ENCODE peak calls at places on chromosomes 5 and 9, in seven cellular contexts. Q is tibial nerve, M is right cardiac atrium, R is colonic mucosa, K is transverse colon, Y is sigmoid colon, G is adipocyte. T is an unnamed sample. For H3K4me1 and H3K9me3, the result is how much of the 10 kb centered on the place peaks cover.

GRCh38 chr5:980001-980588 is 28.5 kb upstream of the NKD2 start:
- DNase-seq in Q (no peak), R (no peak), M (no peak), K (no peak), Y (peak), G (no peak), T (peak)

GRCh38 chr9:133992780-133993634 is 883 bp upstream of the VAV2 start:
- DNase-seq in Y (peak), G (peak), Q (peak), R (peak), M (peak), K (peak), T (peak)

GRCh38 chr5:147190236-147190815 is 44.5 kb upstream of the STK32A start:
- DNase-seq in Y (no peak), G (no peak), R (no peak), K (no peak), Q (no peak), M (no peak), T (no peak)

GRCh38 chr9:132334364-132334763 is 20.4 kb downstream of the SETX start:
- DNase-seq in R (no peak), K (no peak), M (no peak), Q (no peak), G (no peak), Y (no peak), T (no peak)

GRCh38 chr5:139575751-139576150 is 14.6 kb downstream of the UBE2D2 start:
- DNase-seq in K (no peak), R (no peak), M (no peak), Y (no peak), G (no peak), Q (no peak), T (no peak)

GRCh38 chr5:43592363-43592762 is 10.6 kb upstream of the NNT start:
- DNase-seq in Y (no peak), K (no peak), M (no peak), R (no peak), G (no peak), Q (no peak), T (no peak)

GRCh38 chr5:172835246-172836030 is 1.4 kb downstream of the ERGIC1 start:
- DNase-seq in M (no peak), Q (no peak), K (no peak), Y (no peak), G (no peak), R (no peak), T (no peak)

GRCh38 chr5:176675676-176676360 is 28.5 kb downstream of the TSPAN17 start:
- DNase-seq in G (peak), Q (no peak), R (no peak), K (no peak), Y (no peak), M (no peak), T (peak)

GRCh38 chr9:9764821-9765220 is 848.0 kb downstream of the PTPRD start:
- DNase-seq in R (no peak), Q (no peak), Y (no peak), K (no peak), M (no peak), G (no peak), T (no peak)

GRCh38 chr5:72498284-72498683 is 8.9 kb downstream of the ZNF366 start:
- DNase-seq in G (peak), Y (no peak), Q (no peak), M (no peak), K (no peak), R (no peak), T (no peak)

GRCh38 chr9:27086818-27087680 is 22.0 kb upstream of the TEK start:
- DNase-seq in Q (no peak), K (no peak), Y (no peak), G (peak), R (no peak), M (no peak), T (no peak)

GRCh38 chr9:94528886-94529285 is 26.0 kb upstream of the PCAT7 start:
- DNase-seq in R (no peak), Y (no peak), Q (no peak), K (no peak), G (no peak), M (no peak), T (no peak)

GRCh38 chr5:124658867-124659557 is 87.4 kb downstream of the ZNF608 start:
- DNase-seq in G (no peak), Y (no peak), Q (no peak), R (no peak), K (no peak), M (no peak), T (no peak)

GRCh38 chr9:126472931-126473330 is 140.8 kb upstream of the LMX1B start:
- DNase-seq in K (no peak), Q (no peak), M (no peak), Y (no peak), G (no peak), R (no peak), T (no peak)

GRCh38 chr9:114652776-114653555 is 4.6 kb downstream of the TEX53 start:
- DNase-seq in M (no peak), Y (no peak), K (no peak), R (no peak), Q (no peak), G (peak), T (no peak)

GRCh38 chr5:132469380-132470372 is 20.9 kb downstream of the IRF1 start:
- DNase-seq in G (peak), Y (peak), K (peak), Q (no peak), R (no peak), M (no peak), T (peak)

GRCh38 chr5:172110921-172111873 is 76.8 kb downstream of the STK10 start:
- DNase-seq in R (peak), K (peak), M (peak), Y (no peak), Q (no peak), G (peak), T (no peak)

GRCh38 chr5:137738947-137739346 is 3.1 kb upstream of the KLHL3 start:
- DNase-seq in M (no peak), G (no peak), Q (no peak), K (no peak), Y (no peak), R (no peak), T (no peak)

GRCh38 chr5:145637396-145637795 is 197.7 kb downstream of the PRELID2 start:
- DNase-seq in Q (no peak), R (no peak), Y (no peak), K (no peak), G (peak), M (no peak), T (no peak)

GRCh38 chr5:149956685-149957084 is 3.9 kb upstream of the SLC26A2 start:
- DNase-seq in Y (no peak), K (peak), R (no peak), M (no peak), G (no peak), Q (no peak), T (no peak)

GRCh38 chr9:655875-656274 is 185.6 kb upstream of the DMRT1 start:
- DNase-seq in M (peak), Q (peak), Y (peak), K (no peak), R (no peak), G (no peak), T (no peak)

GRCh38 chr9:1173211-1173610 is 123.1 kb downstream of the DMRT2 start:
- DNase-seq in Q (no peak), K (peak), M (no peak), Y (no peak), G (no peak), R (peak), T (peak)

GRCh38 chr5:123659495-123659894 is 147.5 kb downstream of the CSNK1G3 start:
- DNase-seq in R (no peak), G (peak), Y (no peak), Q (no peak), K (no peak), M (no peak), T (no peak)

GRCh38 chr5:127326438-127326837 is 35.8 kb downstream of the MEGF10 start:
- DNase-seq in Y (no peak), G (no peak), R (no peak), K (no peak), Q (no peak), M (no peak), T (no peak)

GRCh38 chr5:146447734-146448380 is 724 bp downstream of the TCERG1 start:
- DNase-seq in Q (no peak), G (peak), M (no peak), R (peak), Y (no peak), K (peak), T (no peak)

GRCh38 chr9:4489562-4489918 is 728 bp upstream of the SLC1A1 start:
- DNase-seq in M (no peak), G (peak), Q (no peak), Y (no peak), R (peak), K (no peak), T (peak)

GRCh38 chr5:35229076-35230042 is 928 bp downstream of the PRLR start:
- DNase-seq in G (no peak), M (no peak), Y (no peak), R (peak), Q (no peak), K (peak), T (peak)

GRCh38 chr9:122226758-122227575 is 1.8 kb downstream of the LHX6 start:
- DNase-seq in R (no peak), G (no peak), Q (no peak), K (no peak), M (no peak), Y (no peak), T (no peak)

GRCh38 chr5:167720201-167720600 is 571.2 kb upstream of the WWC1 start:
- DNase-seq in Q (no peak), R (no peak), M (no peak), K (no peak), Y (no peak), G (peak), T (no peak)

GRCh38 chr5:152260940-152261339 is 144.1 kb downstream of the NMUR2 start:
- DNase-seq in G (no peak), R (no peak), M (no peak), K (no peak), Y (no peak), Q (no peak), T (no peak)

GRCh38 chr5:150658121-150658520 is 2.9 kb upstream of the MYOZ3 start:
- DNase-seq in Q (no peak), K (peak), G (no peak), Y (peak), R (no peak), M (peak), T (no peak)

GRCh38 chr5:149264432-149265069 is 7.1 kb upstream of the AFAP1L1 start:
- DNase-seq in K (peak), R (peak), M (no peak), Q (no peak), Y (no peak), G (no peak), T (peak)

GRCh38 chr5:58759745-58760144 is 176.9 kb downstream of the RAB3C start:
- DNase-seq in G (peak), Y (no peak), M (no peak), K (no peak), Q (no peak), R (no peak), T (no peak)

GRCh38 chr5:93579561-93580386 is 1.2 kb downstream of the NR2F1-AS1 start:
- DNase-seq in M (peak), Q (no peak), K (no peak), R (no peak), Y (peak), G (peak), T (peak)

GRCh38 chr5:172940242-172941066 is 18.8 kb upstream of the RPL26L1 start:
- DNase-seq in G (no peak), Q (no peak), K (no peak), R (no peak), M (peak), Y (no peak), T (no peak)

GRCh38 chr5:10701567-10702039 is 59.4 kb downstream of the DAP start:
- DNase-seq in Y (no peak), Q (no peak), K (no peak), M (no peak), G (peak), R (peak), T (peak)

GRCh38 chr5:132747064-132747692 is at the start of gene CCNI2:
- DNase-seq in Q (no peak), G (peak), K (peak), R (peak), Y (no peak), M (peak), T (no peak)

GRCh38 chr9:91036826-91037510 is 235.3 kb downstream of the SYK start:
- DNase-seq in M (peak), G (peak), R (peak), K (peak), Q (peak), Y (peak), T (peak)
- H3K4me3 ChIP-seq in M (no peak), G (no peak), R (no peak), K (no peak), Q (no peak), Y (no peak), T (no peak)

DNA sequence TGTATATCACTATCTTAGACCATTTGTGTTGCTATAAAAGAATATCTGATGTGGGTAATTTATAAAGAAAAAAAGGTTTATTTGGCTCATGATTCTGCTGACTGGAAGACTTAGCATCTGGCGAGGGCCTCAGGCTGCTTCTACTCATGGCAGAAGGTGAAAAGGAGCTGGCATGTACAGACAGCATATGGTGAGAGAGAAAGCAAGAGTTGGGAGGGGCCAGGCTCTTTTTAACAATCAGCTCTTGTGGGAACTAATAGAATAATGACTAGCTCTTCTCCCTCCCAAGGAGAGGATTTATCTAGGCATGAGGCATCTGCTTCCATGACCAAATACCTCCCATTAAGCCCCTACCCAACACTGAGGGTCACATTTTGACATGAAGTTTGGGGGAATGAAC is 130.2 kb upstream of the SV2C start:
- DNase-seq in M (no peak), Y (no peak), K (no peak), G (no peak), Q (no peak), R (no peak), T (no peak)
- H3K4me1 ChIP-seq in M (under half), Y (under half), K (under half), G (under half), Q (under half), R (under half), T (under half)

DNA sequence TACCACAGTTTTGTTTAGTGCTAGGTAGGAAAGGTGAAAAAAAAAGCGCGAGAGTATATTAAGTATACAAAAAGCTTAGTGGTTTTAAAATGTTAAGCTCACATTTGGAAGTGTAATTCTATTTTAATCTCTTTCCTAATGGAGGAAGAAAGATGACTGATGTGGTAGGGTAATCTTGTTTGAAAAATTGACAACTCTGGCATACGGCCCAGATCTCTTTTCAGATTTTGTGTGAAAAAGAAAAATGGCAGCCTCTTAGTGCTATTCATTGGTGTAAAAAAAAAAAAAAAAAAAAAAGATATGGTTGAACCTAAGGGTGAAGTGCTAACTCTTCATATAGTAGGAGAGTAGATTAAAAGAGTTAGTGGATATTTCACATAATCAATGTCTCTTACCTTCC is 108.0 kb downstream of the ZSWIM6 start:
- DNase-seq in Q (no peak), M (no peak), G (no peak), K (no peak), Y (no peak), R (no peak), T (no peak)
- H3K9me3 ChIP-seq in Q (under half), M (under half), G (under half), K (under half), Y (under half), R (under half), T (under half)

DNA sequence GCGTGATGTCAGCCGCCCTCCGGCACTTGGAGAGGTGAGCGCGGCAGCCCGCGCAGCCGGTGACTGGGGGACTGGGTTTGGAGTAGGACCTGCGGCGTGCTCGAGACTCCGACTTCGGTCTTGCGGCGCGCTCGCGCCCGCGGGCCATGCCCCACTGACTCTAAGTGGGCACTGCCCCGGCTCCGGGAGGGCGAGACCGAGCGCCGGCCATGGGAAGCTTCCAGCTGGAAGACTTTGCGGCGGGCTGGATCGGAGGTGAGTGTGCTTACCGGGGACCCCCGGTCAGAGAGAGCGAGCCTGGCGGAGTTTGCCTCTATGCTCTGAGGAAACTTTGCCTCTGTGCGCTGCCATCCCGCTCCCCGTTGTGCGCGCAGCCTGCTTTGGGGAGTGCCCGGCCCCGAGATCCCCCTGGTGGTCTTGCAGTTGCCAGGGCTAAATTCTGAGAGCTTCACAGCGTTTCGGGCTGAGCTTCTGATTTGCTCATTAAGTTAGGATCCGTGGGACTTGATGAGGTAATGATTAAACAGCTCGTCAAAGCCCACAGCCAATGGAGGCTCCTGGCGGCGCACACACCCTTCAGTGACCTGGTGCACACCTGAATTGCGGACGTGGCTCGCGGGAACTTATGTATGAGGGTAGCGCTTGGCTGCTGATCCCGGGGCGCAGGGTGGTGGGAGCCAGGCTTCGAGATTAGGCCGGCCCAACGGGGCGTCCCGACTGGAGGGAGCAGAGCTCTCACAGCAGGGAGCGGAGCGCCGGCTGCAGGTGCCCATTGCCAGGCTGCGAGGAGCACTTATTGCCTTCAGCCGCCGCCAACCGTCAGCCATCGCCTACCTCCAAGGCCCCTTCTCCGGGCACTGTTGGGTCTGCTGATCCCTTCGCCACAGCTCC is at the start of gene SLC25A48:
- DNase-seq in M (peak), R (peak), K (peak), Y (no peak), G (peak), Q (no peak), T (peak)
- H3K4me3 ChIP-seq in M (peak), R (peak), K (peak), Y (peak), G (peak), Q (peak), T (peak)

GRCh38 chr5:142823176-142823575 is 53.0 kb downstream of the ARHGAP26 start:
- DNase-seq in R (no peak), G (no peak), M (no peak), K (no peak), Q (no peak), Y (no peak), T (no peak)
- H3K4me1 ChIP-seq in R (under half), G (half or more), M (under half), K (half or more), Q (under half), Y (under half), T (half or more)

T was measured in Caco-2.